ENCODE peak calls at places on chromosomes 5 and 9, in ten cellular contexts. T is mammary epithelial cell, H is spleen, R is AG04450, J is AG10803, P is fibroblast of the aortic adventitia, D is foreskin fibroblast, V is dorsolateral prefrontal cortex, Q is stomach, Y is HL-60. X is an unnamed sample.

GRCh38 chr9:130962418-130963316 is 23.6 kb upstream of the FIBCD1 start:
- DNase-seq in D (peak; percentile 92), R (peak; percentile 81), T (peak; percentile 91), J (peak; percentile 95), Y (no peak), P (peak; percentile 92), Q (peak; percentile 31), H (no peak), V (no peak), X (peak; percentile 90)

GRCh38 chr5:142697356-142697807 is 11.5 kb upstream of the FGF1 start:
- DNase-seq in V (no peak), R (no peak), T (no peak), H (no peak), Y (no peak), D (peak; percentile 81), Q (no peak), J (peak; percentile 66), P (peak; percentile 70), X (peak; percentile 94)

GRCh38 chr9:96603305-96604004 is 16.2 kb downstream of the CDC14B start:
- DNase-seq in J (peak; percentile 48), D (no peak), V (no peak), Q (no peak), P (peak; percentile 72), Y (no peak), T (no peak), R (no peak), H (no peak), X (no peak)

GRCh38 chr5:10367586-10367985 is 14.1 kb downstream of the MARCHF6 start:
- DNase-seq in Q (no peak), Y (no peak), J (peak; percentile 68), P (no peak), H (no peak), D (no peak), T (no peak), V (no peak), R (no peak), X (no peak)

GRCh38 chr9:27572566-27572917 is 739 bp downstream of the C9orf72 start:
- DNase-seq in Y (peak; percentile 50), R (no peak), H (no peak), Q (peak; percentile 57), T (peak; percentile 67), V (no peak), J (peak; percentile 40), P (peak; percentile 32), D (peak; percentile 45), X (peak; percentile 59)

GRCh38 chr5:58924306-58924705 is 341.4 kb downstream of the RAB3C start:
- DNase-seq in D (no peak), R (no peak), V (no peak), T (no peak), P (no peak), Q (no peak), Y (no peak), J (no peak), H (no peak), X (no peak)

GRCh38 chr5:127101935-127102334 is 28.6 kb upstream of the C5orf63 start:
- DNase-seq in D (no peak), J (no peak), Q (no peak), Y (no peak), R (no peak), V (no peak), P (no peak), T (no peak), H (no peak), X (no peak)

GRCh38 chr9:126532019-126532462 is 81.7 kb upstream of the LMX1B start:
- DNase-seq in J (peak; percentile 58), P (peak; percentile 17), Y (no peak), Q (no peak), V (peak; percentile 10), R (no peak), D (peak; percentile 55), H (peak; percentile 76), T (no peak), X (peak; percentile 67)

GRCh38 chr5:78677777-78678668 is 29.5 kb upstream of the LHFPL2 start:
- DNase-seq in Q (no peak), P (peak; percentile 99), H (no peak), T (peak; percentile 96), Y (no peak), J (peak; percentile 98), V (no peak), R (peak; percentile 89), D (peak; percentile 82), X (peak; percentile 97)

GRCh38 chr5:147763791-147764525 is 18.6 kb downstream of the JAKMIP2 start:
- DNase-seq in V (no peak), T (peak; percentile 56), Y (no peak), D (no peak), Q (no peak), J (peak; percentile 61), H (no peak), P (peak; percentile 43), R (no peak), X (peak; percentile 91)

DNA sequence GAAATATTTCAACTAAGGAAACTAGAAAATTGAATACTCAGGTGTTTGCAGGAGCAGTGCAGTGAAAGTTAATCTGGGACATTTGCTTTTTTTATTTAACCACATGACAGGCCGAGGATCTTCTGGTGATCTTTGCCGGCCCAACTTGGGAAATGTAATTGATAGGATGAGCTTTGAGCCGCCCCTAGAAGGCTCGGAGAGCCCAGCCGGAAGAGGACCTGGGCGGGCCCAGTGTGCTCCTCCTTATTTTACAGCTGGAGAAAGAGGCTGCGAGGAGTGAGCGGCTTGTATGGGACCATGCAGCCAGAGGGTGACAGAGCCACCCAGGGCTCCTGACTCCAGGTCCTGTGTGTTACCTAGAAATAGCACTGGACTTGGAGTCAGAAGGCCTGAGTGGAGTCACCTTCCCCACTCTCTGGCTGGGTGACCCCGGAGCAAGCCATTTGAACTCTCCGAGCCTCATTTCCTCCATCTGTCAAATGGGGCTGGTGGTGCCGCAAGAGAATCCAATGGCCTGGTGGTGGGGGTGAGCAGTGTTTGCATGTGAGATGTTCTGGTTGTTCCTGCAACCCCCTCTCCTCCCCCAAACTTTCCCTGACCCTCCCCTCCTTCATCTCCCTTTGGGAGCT is 2.5 kb downstream of the PPARGC1B start:
- DNase-seq in Q (no peak), J (no peak), P (no peak), T (peak; percentile 40), H (no peak), D (no peak), V (no peak), Y (no peak), R (no peak), X (peak; percentile 68)
- H3K4me3 ChIP-seq in Q (peak overlapping the region; percentile 97), J (no peak overlapping the region), P (no peak overlapping the region), T (peak overlapping the region; percentile 86), H (peak overlapping the region; percentile 83), D (peak overlapping the region; percentile 68), V (peak overlapping the region; percentile 75), Y (peak overlapping the region; percentile 88), R (no peak overlapping the region), X (peak overlapping the region; percentile 83)

GRCh38 chr9:2621678-2622360 is at the start of gene VLDLR:
- DNase-seq in J (peak; percentile 37), R (no peak), T (peak; percentile 46), V (peak; percentile 78), H (peak; percentile 79), Y (peak; percentile 35), P (peak; percentile 34), D (peak; percentile 10), Q (peak; percentile 61), X (no peak)

GRCh38 chr9:2620876-2621677 is 510 bp upstream of the VLDLR start:
- DNase-seq in Y (peak; percentile 61), P (peak; percentile 84), V (peak; percentile 89), Q (peak; percentile 87), D (peak; percentile 81), J (peak; percentile 87), T (peak; percentile 76), H (peak; percentile 83), R (peak; percentile 53), X (peak; percentile 70)

GRCh38 chr9:2623866-2624682 is 2.5 kb downstream of the VLDLR start:
- DNase-seq in H (no peak), D (no peak), Q (no peak), J (no peak), P (peak; percentile 9), Y (no peak), T (no peak), R (no peak), V (no peak), X (no peak)

GRCh38 chr9:2623046-2623865 is 1.7 kb downstream of the VLDLR start:
- DNase-seq in V (peak; percentile 84), H (peak; percentile 76), R (no peak), Y (no peak), P (peak; percentile 83), T (peak; percentile 66), J (peak; percentile 36), D (peak; percentile 26), Q (peak; percentile 68), X (peak; percentile 41)

DNA sequence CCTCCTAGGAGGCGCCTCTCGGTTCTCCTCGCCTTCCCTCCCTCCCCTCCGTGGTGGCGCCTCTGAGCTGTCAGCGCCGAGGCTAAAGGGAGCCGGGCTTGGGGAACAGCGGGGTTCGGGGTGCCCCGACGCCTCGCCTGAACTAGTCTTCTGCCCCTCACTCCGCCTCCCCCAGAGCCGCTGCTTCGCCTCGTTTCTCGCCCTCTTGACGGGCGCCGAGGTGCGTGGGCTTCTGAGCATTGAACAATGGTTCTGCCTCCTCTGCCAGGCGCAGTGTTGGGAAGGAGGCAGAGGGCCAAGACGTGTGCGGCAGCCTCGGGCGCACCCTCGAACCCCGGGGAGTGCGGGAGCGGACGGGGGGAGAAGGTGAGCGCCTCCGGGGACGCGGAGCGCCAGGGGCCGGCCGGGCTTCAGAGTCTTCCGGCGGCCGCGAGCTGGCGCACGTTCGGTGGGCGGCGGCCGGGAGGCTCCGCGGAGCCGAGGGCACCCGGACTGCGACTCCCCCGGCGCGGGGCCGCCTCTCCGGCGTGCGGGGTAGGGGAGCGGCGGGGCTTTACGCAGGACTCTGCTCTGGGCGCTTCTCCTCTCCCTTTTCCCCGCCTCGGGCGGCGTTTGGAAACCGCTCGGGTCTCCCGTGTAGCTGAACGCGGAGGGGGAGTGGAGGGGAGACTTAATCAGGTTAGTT is 916 bp downstream of the VLDLR start:
- DNase-seq in T (peak; percentile 54), D (peak; percentile 13), H (peak; percentile 80), Q (peak; percentile 32), V (peak; percentile 68), Y (no peak), J (peak; percentile 15), R (no peak), P (peak; percentile 27), X (no peak)
- TF ChIP-seq CTCF in T (no peak), D (no peak), H (no peak), Q (no peak), V (no peak), Y (no peak), J (no peak), R (no peak), P (no peak), X (no peak)

GRCh38 chr5:76807296-76807695 is 11.5 kb upstream of the F2RL1 start:
- DNase-seq in Y (no peak), T (peak; percentile 85), Q (no peak), H (no peak), P (peak; percentile 75), V (no peak), R (no peak), D (peak; percentile 61), J (peak; percentile 57), X (peak; percentile 92)
- H3K4me3 ChIP-seq in Y (no peak overlapping the region), T (no peak overlapping the region), Q (no peak overlapping the region), H (no peak overlapping the region), P (no peak overlapping the region), V (no peak overlapping the region), R (no peak overlapping the region), D (no peak overlapping the region), J (no peak overlapping the region), X (no peak overlapping the region)

DNA sequence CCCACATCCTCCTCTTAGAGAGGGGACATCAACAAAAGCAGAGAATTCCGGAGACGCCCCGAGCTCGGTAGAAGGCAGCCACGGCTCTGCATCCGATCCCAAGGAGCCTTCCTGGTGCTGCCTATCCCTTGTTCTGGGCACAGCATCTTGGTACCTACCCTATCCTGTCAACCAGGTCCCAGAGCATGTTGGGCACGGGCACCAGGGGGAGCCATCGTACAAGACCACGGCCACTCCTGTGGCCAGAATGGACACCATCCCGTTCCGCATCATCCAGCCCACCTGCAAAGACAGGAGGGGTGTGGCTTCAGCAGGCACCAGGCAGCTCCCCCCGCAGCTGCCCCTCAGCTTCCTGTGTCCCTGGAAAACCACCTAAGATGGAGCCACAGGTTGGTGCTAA is 62.7 kb upstream of the ZNF354A start:
- DNase-seq in Q (peak; percentile 52), D (no peak), Y (no peak), T (peak; percentile 36), V (no peak), H (no peak), P (no peak), J (no peak), R (no peak), X (no peak)
- TF ChIP-seq CTCF in Q (no peak), D (no peak), Y (no peak), T (peak; percentile 59), V (no peak), H (peak; percentile 41), P (no peak), J (no peak), R (no peak), X (peak; percentile 26)